ENCODE peak calls at places on chromosome 2, in seven cellular contexts. K is H1, Q is GM12891, A is K562, Z is HepG2, R is SK-N-SH, V is GM12878. H is an unnamed sample.

GRCh38 chr2:205188516-205189138 is 493.7 kb upstream of the NRP2 start:
- DNase-seq in K (no peak), Q (no peak), A (no peak), Z (no peak), R (no peak), V (no peak), H (no peak)

GRCh38 chr2:160876765-160877164 is 283.5 kb upstream of the TANK start:
- DNase-seq in K (no peak), Q (no peak), A (no peak), Z (no peak), R (no peak), V (no peak), H (no peak)

GRCh38 chr2:38158361-38159128 is 82.6 kb upstream of the CYP1B1 start:
- DNase-seq in K (no peak), Q (no peak), A (no peak), Z (no peak), R (no peak), V (no peak), H (no peak)

GRCh38 chr2:20104900-20105545 is 53.6 kb upstream of the LAPTM4A start:
- DNase-seq in K (no peak), Q (no peak), A (no peak), Z (no peak), R (no peak), V (no peak), H (no peak)

GRCh38 chr2:170696948-170697347 is 18.2 kb upstream of the SP5 start:
- DNase-seq in K (no peak), Q (no peak), A (no peak), Z (no peak), R (no peak), V (no peak), H (no peak)

GRCh38 chr2:107542314-107542740 is 284.4 kb upstream of the RGPD4 start:
- DNase-seq in K (no peak), Q (no peak), A (no peak), Z (no peak), R (no peak), V (no peak), H (no peak)

GRCh38 chr2:206158563-206159345 is 490 bp downstream of the NDUFS1 start:
- DNase-seq in K (no peak), Q (no peak), A (no peak), Z (peak; percentile 41), R (no peak), V (no peak), H (no peak)

GRCh38 chr2:172261292-172261691 is 158.6 kb upstream of the DLX2 start:
- DNase-seq in K (no peak), Q (no peak), A (no peak), Z (no peak), R (no peak), V (no peak), H (no peak)

GRCh38 chr2:30686000-30686399 is 121.2 kb downstream of the CAPN13 start:
- DNase-seq in K (no peak), Q (no peak), A (peak; percentile 43), Z (peak; percentile 59), R (peak; percentile 50), V (no peak), H (no peak)

GRCh38 chr2:222364280-222364895 is 60.0 kb upstream of the SGPP2 start:
- DNase-seq in K (no peak), Q (no peak), A (no peak), Z (no peak), R (no peak), V (no peak), H (no peak)

GRCh38 chr2:158043181-158043948 is 58.3 kb upstream of the UPP2 start:
- DNase-seq in K (no peak), Q (no peak), A (no peak), Z (no peak), R (peak; percentile 43), V (no peak), H (no peak)

GRCh38 chr2:216109962-216110614 is 940 bp downstream of the XRCC5 start:
- DNase-seq in K (no peak), Q (no peak), A (peak; percentile 6), Z (peak; percentile 46), R (no peak), V (no peak), H (no peak)

GRCh38 chr2:218286570-218287459 is 5.5 kb downstream of the TMBIM1 start:
- DNase-seq in K (peak; percentile 46), Q (peak; percentile 67), A (peak; percentile 81), Z (peak; percentile 96), R (peak; percentile 73), V (peak; percentile 72), H (peak; percentile 76)

GRCh38 chr2:120763516-120763915 is 27.8 kb downstream of the GLI2 start:
- DNase-seq in K (no peak), Q (no peak), A (no peak), Z (no peak), R (no peak), V (no peak), H (no peak)

GRCh38 chr2:171180229-171180937 is 19.7 kb upstream of the TLK1 start:
- DNase-seq in K (no peak), Q (no peak), A (no peak), Z (no peak), R (no peak), V (no peak), H (no peak)

DNA sequence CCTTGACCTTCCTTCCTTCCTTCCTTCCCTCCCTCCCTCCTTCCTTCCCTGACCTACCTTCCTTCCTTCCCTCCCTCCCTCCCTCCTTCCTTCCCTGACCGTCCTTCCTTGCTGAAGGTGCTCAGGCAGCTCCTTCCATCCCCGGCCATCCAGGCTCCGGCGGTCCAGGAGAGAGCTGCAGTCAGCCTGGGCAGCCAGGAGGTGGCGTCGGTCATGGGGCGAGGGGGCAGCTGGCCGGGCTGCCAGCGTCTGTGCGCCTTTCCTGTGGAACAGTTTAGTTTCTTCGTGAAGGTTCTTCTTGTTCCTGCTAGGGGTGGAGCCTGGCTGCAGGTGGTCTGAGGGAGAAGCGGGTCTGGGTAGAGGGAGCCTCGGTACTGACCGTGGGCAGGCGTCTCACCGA is 15.7 kb downstream of the GPR35 start:
- DNase-seq in K (peak; percentile 49), Q (no peak), A (peak; percentile 37), Z (peak; percentile 42), R (peak; percentile 85), V (no peak), H (peak; percentile 13)
- TF ChIP-seq TAF1 in K (no peak), Q (no peak), A (no peak), Z (no peak), R (no peak), V (no peak), H (no peak)

GRCh38 chr2:212842544-212843185 is 304.1 kb upstream of the ERBB4 start:
- DNase-seq in K (no peak), Q (no peak), A (no peak), Z (no peak), R (no peak), V (no peak), H (no peak)
- TF ChIP-seq TAF1 in K (no peak), Q (no peak), A (no peak), Z (no peak), R (no peak), V (no peak), H (no peak)

GRCh38 chr2:33511141-33511540 is 34.7 kb downstream of the RASGRP3 start:
- DNase-seq in K (no peak), Q (no peak), A (no peak), Z (no peak), R (no peak), V (no peak), H (no peak)

GRCh38 chr2:33509908-33510588 is 33.6 kb downstream of the RASGRP3 start:
- DNase-seq in K (no peak), Q (no peak), A (no peak), Z (no peak), R (no peak), V (no peak), H (no peak)

GRCh38 chr2:33513480-33513879 is 37.0 kb downstream of the RASGRP3 start:
- DNase-seq in K (no peak), Q (no peak), A (no peak), Z (no peak), R (no peak), V (no peak), H (no peak)

GRCh38 chr2:33512112-33512511 is 35.7 kb downstream of the RASGRP3 start:
- DNase-seq in K (no peak), Q (no peak), A (no peak), Z (no peak), R (no peak), V (no peak), H (no peak)

DNA sequence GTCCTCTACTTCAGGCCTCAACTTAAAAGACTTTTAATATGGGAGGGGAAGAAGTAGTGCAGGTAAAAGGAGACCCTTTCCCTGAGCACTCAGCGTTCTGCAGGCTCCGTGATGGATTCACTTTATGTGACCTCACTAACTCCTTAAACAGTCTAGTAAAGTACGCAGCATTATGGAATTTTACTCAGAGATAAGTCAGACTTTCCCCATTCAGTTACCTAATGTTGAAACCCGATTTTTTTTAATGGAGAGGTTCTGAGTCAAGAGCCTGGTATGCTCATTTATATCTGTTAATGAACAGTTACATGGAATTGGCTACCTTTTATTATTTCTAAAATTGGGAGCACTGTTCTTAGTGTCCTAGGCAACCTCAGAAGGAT is 34.1 kb downstream of the RASGRP3 start:
- DNase-seq in K (no peak), Q (no peak), A (no peak), Z (no peak), R (no peak), V (no peak), H (no peak)
- TF ChIP-seq TAF1 in K (no peak), Q (no peak), A (no peak), Z (no peak), R (no peak), V (no peak), H (no peak)

GRCh38 chr2:16589465-16589864 is 76.2 kb downstream of the CYRIA start:
- DNase-seq in K (no peak), Q (no peak), A (no peak), Z (no peak), R (no peak), V (no peak), H (no peak)
- TF ChIP-seq TAF1 in K (no peak), Q (no peak), A (no peak), Z (no peak), R (no peak), V (no peak), H (no peak)

H was measured in GM12892.